ENCODE peak calls at places on chromosome 4, in four cellular contexts. One of them, this sample, is unnamed.
A peak's percentile ranks its signal among the peaks of the same experiment; 100 is the strongest.

GRCh38 chr4:147594107-147594506 is 23.1 kb upstream of the TMEM184C start:
- DNase-seq in A549: no peak
- DNase-seq in K562: no peak
- DNase-seq in HepG2: no peak
- DNase-seq in this sample: no peak

GRCh38 chr4:28310926-28311325 is 1450.3 kb downstream of the STIM2 start:
- DNase-seq in K562: no peak
- DNase-seq in A549: no peak
- DNase-seq in HepG2: no peak
- DNase-seq in this sample: no peak

GRCh38 chr4:76585270-76585669 is 150.2 kb downstream of the SHROOM3 start:
- DNase-seq in HepG2: no peak
- DNase-seq in K562: no peak
- DNase-seq in A549: no peak
- DNase-seq in this sample: no peak

GRCh38 chr4:151045907-151046306 is 30.8 kb upstream of the LRBA start:
- DNase-seq in A549: no peak
- DNase-seq in HepG2: peak; percentile 31
- DNase-seq in K562: peak; percentile 33
- DNase-seq in this sample: peak; percentile 33

GRCh38 chr4:159273841-159274240 is 171.0 kb downstream of the RAPGEF2 start:
- DNase-seq in HepG2: no peak
- DNase-seq in K562: no peak
- DNase-seq in A549: no peak
- DNase-seq in this sample: no peak

GRCh38 chr4:108535757-108536156 is 84.6 kb upstream of the RPL34 start:
- DNase-seq in HepG2: no peak
- DNase-seq in K562: no peak
- DNase-seq in A549: no peak
- DNase-seq in this sample: no peak

GRCh38 chr4:144399927-144400326 is 246.0 kb upstream of the HHIP start:
- DNase-seq in A549: peak; percentile 28
- DNase-seq in HepG2: no peak
- DNase-seq in K562: no peak
- DNase-seq in this sample: no peak

GRCh38 chr4:55241461-55241860 is 104.6 kb upstream of the SRD5A3 start:
- DNase-seq in HepG2: no peak
- DNase-seq in K562: no peak
- DNase-seq in A549: no peak
- DNase-seq in this sample: no peak

GRCh38 chr4:53905281-53905934 is 159.0 kb downstream of the CHIC2 start:
- DNase-seq in A549: no peak
- DNase-seq in HepG2: peak; percentile 31
- DNase-seq in K562: no peak
- DNase-seq in this sample: no peak

GRCh38 chr4:10856271-10856670 is 171.7 kb upstream of the CLNK start:
- DNase-seq in A549: no peak
- DNase-seq in K562: no peak
- DNase-seq in HepG2: no peak
- DNase-seq in this sample: no peak

GRCh38 chr4:124484008-124484407 is 228.5 kb downstream of the ANKRD50 start:
- DNase-seq in A549: no peak
- DNase-seq in K562: no peak
- DNase-seq in HepG2: no peak
- DNase-seq in this sample: no peak

GRCh38 chr4:142112451-142112850 is 476.1 kb downstream of the IL15 start:
- DNase-seq in A549: no peak
- DNase-seq in HepG2: no peak
- DNase-seq in K562: no peak
- DNase-seq in this sample: no peak

GRCh38 chr4:89249313-89249712 is 58.3 kb downstream of the GPRIN3 start:
- DNase-seq in A549: no peak
- DNase-seq in K562: no peak
- DNase-seq in HepG2: no peak
- DNase-seq in this sample: no peak

GRCh38 chr4:155582971-155583437 is 83.6 kb upstream of the GUCY1A1 start:
- DNase-seq in HepG2: no peak
- DNase-seq in K562: no peak
- DNase-seq in A549: no peak
- DNase-seq in this sample: no peak

GRCh38 chr4:77308843-77309242 is 151.8 kb downstream of the CCNG2 start:
- DNase-seq in K562: peak; percentile 47
- DNase-seq in HepG2: peak; percentile 31
- DNase-seq in A549: peak; percentile 21
- DNase-seq in this sample: no peak

GRCh38 chr4:68575081-68575480 is 1.0 kb downstream of the UGT2B17 start:
- DNase-seq in A549: no peak
- DNase-seq in K562: no peak
- DNase-seq in HepG2: no peak
- DNase-seq in this sample: no peak

GRCh38 chr4:134282680-134283079 is 81.1 kb upstream of the PABPC4L start:
- DNase-seq in A549: no peak
- DNase-seq in K562: no peak
- DNase-seq in HepG2: no peak
- DNase-seq in this sample: no peak

GRCh38 chr4:153929651-153930050 is 140.8 kb upstream of the SFRP2 start:
- DNase-seq in HepG2: no peak
- DNase-seq in K562: no peak
- DNase-seq in A549: no peak
- DNase-seq in this sample: no peak

GRCh38 chr4:170259631-170260153 is 169.9 kb upstream of the AADAT start:
- DNase-seq in HepG2: peak; percentile 92
- DNase-seq in K562: peak; percentile 62
- DNase-seq in A549: peak; percentile 8
- DNase-seq in this sample: peak; percentile 93

GRCh38 chr4:8900588-8900987 is 28.9 kb upstream of the HMX1 start:
- DNase-seq in K562: no peak
- DNase-seq in A549: no peak
- DNase-seq in HepG2: no peak
- DNase-seq in this sample: no peak

GRCh38 chr4:101018836-101019235 is 328.5 kb downstream of the PPP3CA start:
- DNase-seq in K562: no peak
- DNase-seq in A549: no peak
- DNase-seq in HepG2: no peak
- DNase-seq in this sample: no peak
- TF ChIP-seq HMGXB4 in K562: no peak
- TF ChIP-seq HMGXB4 in A549: no peak
- TF ChIP-seq HMGXB4 in HepG2: no peak
- TF ChIP-seq HMGXB4 in this sample: no peak

DNA sequence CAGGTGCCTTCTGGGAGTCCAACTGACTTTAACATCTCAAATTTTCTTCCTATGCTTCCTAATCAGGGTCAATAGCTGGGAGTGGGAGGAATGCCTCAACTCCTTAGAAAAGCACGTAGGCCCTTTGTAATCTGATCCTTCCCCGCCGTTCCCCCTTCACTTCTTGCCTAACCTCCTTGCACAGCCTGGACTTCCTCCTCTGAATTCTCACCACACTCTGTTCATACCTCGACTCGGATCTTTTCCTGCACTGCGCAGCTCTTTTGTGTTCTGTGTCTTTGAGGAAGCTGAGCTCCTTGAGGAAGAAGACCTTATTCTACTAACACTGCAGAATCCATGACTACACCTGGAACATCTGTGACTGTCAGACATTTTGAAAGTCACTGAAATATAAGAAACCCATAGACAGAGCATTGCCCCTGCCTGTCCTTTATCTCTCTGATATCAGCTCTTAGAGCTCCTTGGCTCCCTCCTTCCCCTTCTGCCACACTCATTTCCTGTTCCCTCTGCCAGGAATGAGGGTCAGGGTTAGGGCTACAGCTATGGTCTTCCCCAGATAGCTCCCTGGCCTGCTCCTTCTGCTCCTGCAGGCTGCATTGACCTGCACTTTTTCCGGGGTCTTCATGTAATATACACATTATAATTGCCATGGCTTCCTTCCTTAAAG is 140.2 kb upstream of the LDB2 start:
- DNase-seq in HepG2: no peak
- DNase-seq in K562: no peak
- DNase-seq in A549: no peak
- DNase-seq in this sample: no peak
- TF ChIP-seq HMGXB4 in HepG2: no peak
- TF ChIP-seq HMGXB4 in K562: no peak
- TF ChIP-seq HMGXB4 in A549: no peak
- TF ChIP-seq HMGXB4 in this sample: no peak

GRCh38 chr4:138405934-138406567 is 163.9 kb upstream of the SLC7A11 start:
- DNase-seq in HepG2: no peak
- DNase-seq in A549: no peak
- DNase-seq in K562: no peak
- DNase-seq in this sample: no peak

GRCh38 chr4:138406881-138407280 is 164.7 kb upstream of the SLC7A11 start:
- DNase-seq in K562: no peak
- DNase-seq in HepG2: no peak
- DNase-seq in A549: no peak
- DNase-seq in this sample: no peak

GRCh38 chr4:138407329-138407728 is 165.2 kb upstream of the SLC7A11 start:
- DNase-seq in K562: no peak
- DNase-seq in HepG2: no peak
- DNase-seq in A549: no peak
- DNase-seq in this sample: no peak

GRCh38 chr4:138404801-138405200 is 162.7 kb upstream of the SLC7A11 start:
- DNase-seq in A549: no peak
- DNase-seq in K562: no peak
- DNase-seq in HepG2: no peak
- DNase-seq in this sample: no peak

DNA sequence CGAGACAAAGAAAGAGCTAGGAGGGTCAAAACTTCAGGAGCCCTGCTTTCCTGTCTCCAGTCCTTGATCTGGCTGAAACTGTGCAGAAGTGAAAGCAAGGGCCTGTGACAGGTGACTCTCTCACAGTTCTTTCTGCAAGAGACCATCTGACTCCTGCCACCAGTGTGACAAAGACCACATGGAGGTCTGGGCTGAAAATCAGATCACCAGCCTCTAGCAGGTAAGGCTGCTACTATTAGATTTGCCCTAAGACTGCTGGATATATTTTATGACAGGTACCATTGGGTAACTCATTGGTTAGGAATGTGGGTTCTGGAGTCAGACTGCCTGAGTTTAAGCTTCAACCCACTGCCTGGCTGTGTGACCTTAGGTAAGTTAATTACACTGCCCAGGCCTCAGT is 163.3 kb upstream of the SLC7A11 start:
- DNase-seq in K562: no peak
- DNase-seq in A549: no peak
- DNase-seq in HepG2: no peak
- DNase-seq in this sample: no peak
- TF ChIP-seq HMGXB4 in K562: no peak
- TF ChIP-seq HMGXB4 in A549: no peak
- TF ChIP-seq HMGXB4 in HepG2: no peak
- TF ChIP-seq HMGXB4 in this sample: no peak

DNA sequence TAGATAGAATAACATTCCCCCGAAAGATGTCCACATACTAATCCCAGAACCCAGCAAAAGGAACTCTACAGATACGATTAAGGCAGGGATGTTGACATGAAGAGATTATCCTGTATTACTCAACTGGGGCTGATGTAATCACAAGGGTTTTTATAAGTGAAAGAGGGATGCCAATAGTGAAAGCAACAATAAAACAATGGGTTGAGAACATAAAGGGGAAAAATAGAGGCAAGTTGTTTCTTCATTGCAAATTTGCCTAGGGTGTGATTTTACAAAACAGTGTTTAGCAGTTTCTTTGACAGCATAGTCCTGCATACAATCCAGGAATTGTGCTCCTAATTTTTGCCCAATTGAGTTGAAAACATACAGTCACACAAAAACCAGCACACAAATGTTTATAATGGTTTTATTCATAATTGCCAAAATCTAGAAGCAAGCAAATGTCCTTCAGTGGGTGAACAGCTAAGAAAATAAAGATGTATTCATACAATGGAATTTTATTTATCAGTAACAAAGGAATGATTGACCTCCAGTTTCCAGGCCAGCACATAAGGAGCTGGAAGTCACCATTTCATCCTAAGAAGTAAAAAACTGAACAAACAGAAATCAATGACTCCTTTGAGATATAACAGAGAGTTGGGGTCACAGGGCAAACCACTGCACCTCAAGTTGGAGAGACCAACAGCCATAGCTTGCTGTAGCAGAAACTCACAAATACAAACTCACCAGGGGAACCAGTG is 107.2 kb downstream of the CENPC start:
- DNase-seq in HepG2: peak; percentile 11
- DNase-seq in A549: no peak
- DNase-seq in K562: no peak
- DNase-seq in this sample: no peak
- TF ChIP-seq HMGXB4 in HepG2: no peak
- TF ChIP-seq HMGXB4 in A549: no peak
- TF ChIP-seq HMGXB4 in K562: no peak
- TF ChIP-seq HMGXB4 in this sample: no peak

GRCh38 chr4:57554693-57555092 is 444.5 kb upstream of the IGFBP7 start:
- DNase-seq in HepG2: no peak
- DNase-seq in A549: no peak
- DNase-seq in K562: no peak
- DNase-seq in this sample: no peak

GRCh38 chr4:57553695-57554094 is 443.5 kb upstream of the IGFBP7 start:
- DNase-seq in HepG2: no peak
- DNase-seq in A549: no peak
- DNase-seq in K562: no peak
- DNase-seq in this sample: no peak

GRCh38 chr4:57548856-57549255 is 438.7 kb upstream of the IGFBP7 start:
- DNase-seq in K562: no peak
- DNase-seq in HepG2: no peak
- DNase-seq in A549: no peak
- DNase-seq in this sample: no peak

GRCh38 chr4:57544811-57545654 is 434.8 kb upstream of the IGFBP7 start:
- DNase-seq in A549: no peak
- DNase-seq in HepG2: no peak
- DNase-seq in K562: no peak
- DNase-seq in this sample: no peak

GRCh38 chr4:57550143-57550542 is 440.0 kb upstream of the IGFBP7 start:
- DNase-seq in HepG2: no peak
- DNase-seq in A549: no peak
- DNase-seq in K562: no peak
- DNase-seq in this sample: no peak
- TF ChIP-seq HMGXB4 in HepG2: no peak
- TF ChIP-seq HMGXB4 in A549: no peak
- TF ChIP-seq HMGXB4 in K562: no peak
- TF ChIP-seq HMGXB4 in this sample: no peak

This sample was measured in WTC11.